ENCODE peak calls at places on chromosomes 5 and 9, in six cellular contexts. One of them, this sample, is unnamed.

GRCh38 chr9:137461663-137462395 is 2.7 kb upstream of the NSMF start:
- DNase-seq in fibroblast of lung: peak; percentile 37
- DNase-seq in transverse colon: peak; percentile 76
- DNase-seq in left ventricle myocardium inferior: no peak
- DNase-seq in body of pancreas: peak; percentile 38
- DNase-seq in sigmoid colon: peak; percentile 73
- DNase-seq in this sample: peak; percentile 23

GRCh38 chr9:83622814-83623633 is at the start of gene IDNK:
- DNase-seq in transverse colon: peak; percentile 79
- DNase-seq in left ventricle myocardium inferior: peak; percentile 73
- DNase-seq in body of pancreas: peak; percentile 63
- DNase-seq in fibroblast of lung: peak; percentile 51
- DNase-seq in sigmoid colon: peak; percentile 78
- DNase-seq in this sample: peak; percentile 74

GRCh38 chr9:8799231-8800014 is 999.8 kb upstream of the DMAC1 start:
- DNase-seq in sigmoid colon: no peak
- DNase-seq in body of pancreas: no peak
- DNase-seq in left ventricle myocardium inferior: no peak
- DNase-seq in fibroblast of lung: no peak
- DNase-seq in transverse colon: no peak
- DNase-seq in this sample: no peak

GRCh38 chr5:147143215-147143614 is 91.6 kb upstream of the STK32A start:
- DNase-seq in left ventricle myocardium inferior: no peak
- DNase-seq in body of pancreas: no peak
- DNase-seq in transverse colon: no peak
- DNase-seq in sigmoid colon: no peak
- DNase-seq in fibroblast of lung: no peak
- DNase-seq in this sample: no peak

GRCh38 chr9:125932012-125932411 is 184.8 kb downstream of the PBX3 start:
- DNase-seq in body of pancreas: no peak
- DNase-seq in sigmoid colon: peak; percentile 79
- DNase-seq in left ventricle myocardium inferior: no peak
- DNase-seq in transverse colon: peak; percentile 18
- DNase-seq in fibroblast of lung: peak; percentile 97
- DNase-seq in this sample: peak; percentile 67

GRCh38 chr9:35338561-35339274 is 151.2 kb upstream of the RUSC2 start:
- DNase-seq in body of pancreas: peak; percentile 31
- DNase-seq in sigmoid colon: no peak
- DNase-seq in fibroblast of lung: no peak
- DNase-seq in left ventricle myocardium inferior: no peak
- DNase-seq in transverse colon: no peak
- DNase-seq in this sample: no peak

GRCh38 chr5:39197556-39197955 is 21.8 kb downstream of the FYB1 start:
- DNase-seq in left ventricle myocardium inferior: no peak
- DNase-seq in body of pancreas: no peak
- DNase-seq in transverse colon: no peak
- DNase-seq in fibroblast of lung: no peak
- DNase-seq in sigmoid colon: no peak
- DNase-seq in this sample: no peak

GRCh38 chr5:116785101-116785500 is 210.5 kb upstream of the SEMA6A start:
- DNase-seq in body of pancreas: no peak
- DNase-seq in sigmoid colon: no peak
- DNase-seq in left ventricle myocardium inferior: no peak
- DNase-seq in fibroblast of lung: peak; percentile 34
- DNase-seq in transverse colon: no peak
- DNase-seq in this sample: no peak

GRCh38 chr5:134556994-134557393 is 31.5 kb downstream of the JADE2 start:
- DNase-seq in fibroblast of lung: no peak
- DNase-seq in body of pancreas: no peak
- DNase-seq in sigmoid colon: no peak
- DNase-seq in transverse colon: no peak
- DNase-seq in left ventricle myocardium inferior: no peak
- DNase-seq in this sample: no peak

GRCh38 chr5:57221049-57221568 is 47.2 kb downstream of the GPBP1 start:
- DNase-seq in left ventricle myocardium inferior: no peak
- DNase-seq in fibroblast of lung: peak; percentile 75
- DNase-seq in sigmoid colon: no peak
- DNase-seq in transverse colon: no peak
- DNase-seq in body of pancreas: no peak
- DNase-seq in this sample: no peak

GRCh38 chr9:89319015-89319905 is 960 bp downstream of the SECISBP2 start:
- DNase-seq in left ventricle myocardium inferior: no peak
- DNase-seq in body of pancreas: no peak
- DNase-seq in transverse colon: no peak
- DNase-seq in fibroblast of lung: no peak
- DNase-seq in sigmoid colon: no peak
- DNase-seq in this sample: no peak

GRCh38 chr5:33370135-33370472 is 70.7 kb upstream of the TARS1 start:
- DNase-seq in transverse colon: no peak
- DNase-seq in left ventricle myocardium inferior: no peak
- DNase-seq in sigmoid colon: peak; percentile 71
- DNase-seq in fibroblast of lung: peak; percentile 96
- DNase-seq in body of pancreas: no peak
- DNase-seq in this sample: no peak

GRCh38 chr9:15553528-15553898 is 670 bp downstream of the CCDC171 start:
- DNase-seq in transverse colon: no peak
- DNase-seq in body of pancreas: no peak
- DNase-seq in sigmoid colon: no peak
- DNase-seq in fibroblast of lung: no peak
- DNase-seq in left ventricle myocardium inferior: no peak
- DNase-seq in this sample: no peak

GRCh38 chr5:132677191-132677590 is 3.4 kb downstream of the IL4 start:
- DNase-seq in transverse colon: peak; percentile 26
- DNase-seq in left ventricle myocardium inferior: no peak
- DNase-seq in fibroblast of lung: peak; percentile 82
- DNase-seq in sigmoid colon: no peak
- DNase-seq in body of pancreas: peak; percentile 57
- DNase-seq in this sample: peak; percentile 45

GRCh38 chr5:172568308-172568923 is 72.6 kb upstream of the NEURL1B start:
- DNase-seq in transverse colon: peak; percentile 67
- DNase-seq in sigmoid colon: no peak
- DNase-seq in left ventricle myocardium inferior: peak; percentile 2
- DNase-seq in body of pancreas: no peak
- DNase-seq in fibroblast of lung: no peak
- DNase-seq in this sample: no peak

GRCh38 chr9:130661461-130662098 is 2.8 kb upstream of the PRDM12 start:
- DNase-seq in left ventricle myocardium inferior: no peak
- DNase-seq in sigmoid colon: no peak
- DNase-seq in fibroblast of lung: no peak
- DNase-seq in body of pancreas: no peak
- DNase-seq in transverse colon: no peak
- DNase-seq in this sample: no peak

GRCh38 chr5:116044073-116044472 is 11.8 kb downstream of the ARL14EPL start:
- DNase-seq in body of pancreas: no peak
- DNase-seq in sigmoid colon: no peak
- DNase-seq in left ventricle myocardium inferior: no peak
- DNase-seq in transverse colon: no peak
- DNase-seq in fibroblast of lung: no peak
- DNase-seq in this sample: no peak

GRCh38 chr5:178931846-178932760 is 8.9 kb upstream of the ZNF454 start:
- DNase-seq in transverse colon: no peak
- DNase-seq in body of pancreas: no peak
- DNase-seq in left ventricle myocardium inferior: no peak
- DNase-seq in fibroblast of lung: no peak
- DNase-seq in sigmoid colon: no peak
- DNase-seq in this sample: no peak

GRCh38 chr9:136310273-136311030 is 6.6 kb upstream of the CCDC187 start:
- DNase-seq in transverse colon: no peak
- DNase-seq in body of pancreas: no peak
- DNase-seq in left ventricle myocardium inferior: no peak
- DNase-seq in fibroblast of lung: no peak
- DNase-seq in sigmoid colon: no peak
- DNase-seq in this sample: peak; percentile 55

GRCh38 chr5:1330146-1330846 is 14.6 kb downstream of the CLPTM1L start:
- DNase-seq in transverse colon: peak; percentile 61
- DNase-seq in body of pancreas: peak; percentile 43
- DNase-seq in left ventricle myocardium inferior: no peak
- DNase-seq in fibroblast of lung: no peak
- DNase-seq in sigmoid colon: peak; percentile 56
- DNase-seq in this sample: no peak

GRCh38 chr5:58922392-58923171 is 339.7 kb downstream of the RAB3C start:
- DNase-seq in transverse colon: peak; percentile 72
- DNase-seq in fibroblast of lung: peak; percentile 48
- DNase-seq in sigmoid colon: peak; percentile 92
- DNase-seq in body of pancreas: peak; percentile 88
- DNase-seq in left ventricle myocardium inferior: peak; percentile 77
- DNase-seq in this sample: no peak

GRCh38 chr5:130110333-130110732 is 206.1 kb downstream of the CHSY3 start:
- DNase-seq in fibroblast of lung: no peak
- DNase-seq in left ventricle myocardium inferior: no peak
- DNase-seq in sigmoid colon: no peak
- DNase-seq in body of pancreas: no peak
- DNase-seq in transverse colon: no peak
- DNase-seq in this sample: no peak

GRCh38 chr9:78365979-78366697 is 69.2 kb downstream of the PSAT1 start:
- DNase-seq in left ventricle myocardium inferior: no peak
- DNase-seq in fibroblast of lung: peak; percentile 47
- DNase-seq in sigmoid colon: no peak
- DNase-seq in body of pancreas: no peak
- DNase-seq in transverse colon: no peak
- DNase-seq in this sample: no peak
- TF ChIP-seq CTCF in left ventricle myocardium inferior: peak; percentile 49
- TF ChIP-seq CTCF in fibroblast of lung: peak; percentile 71
- TF ChIP-seq CTCF in sigmoid colon: no peak
- TF ChIP-seq CTCF in body of pancreas: peak; percentile 45
- TF ChIP-seq CTCF in transverse colon: no peak
- TF ChIP-seq CTCF in this sample: peak; percentile 65

GRCh38 chr9:127133739-127134167 is 11.3 kb upstream of the ANGPTL2 start:
- DNase-seq in fibroblast of lung: peak; percentile 87
- DNase-seq in left ventricle myocardium inferior: peak; percentile 73
- DNase-seq in body of pancreas: no peak
- DNase-seq in transverse colon: peak; percentile 48
- DNase-seq in sigmoid colon: peak; percentile 91
- DNase-seq in this sample: no peak
- H3K4me1 ChIP-seq in fibroblast of lung: peaks cover 46% of the 10 kb centered on the region
- H3K4me1 ChIP-seq in left ventricle myocardium inferior: peaks cover 75% of the 10 kb centered on the region
- H3K4me1 ChIP-seq in body of pancreas: peaks cover 10% of the 10 kb centered on the region
- H3K4me1 ChIP-seq in transverse colon: peaks cover 12% of the 10 kb centered on the region
- H3K4me1 ChIP-seq in sigmoid colon: peaks cover 75% of the 10 kb centered on the region
- H3K4me1 ChIP-seq in this sample: peaks cover 15% of the 10 kb centered on the region

DNA sequence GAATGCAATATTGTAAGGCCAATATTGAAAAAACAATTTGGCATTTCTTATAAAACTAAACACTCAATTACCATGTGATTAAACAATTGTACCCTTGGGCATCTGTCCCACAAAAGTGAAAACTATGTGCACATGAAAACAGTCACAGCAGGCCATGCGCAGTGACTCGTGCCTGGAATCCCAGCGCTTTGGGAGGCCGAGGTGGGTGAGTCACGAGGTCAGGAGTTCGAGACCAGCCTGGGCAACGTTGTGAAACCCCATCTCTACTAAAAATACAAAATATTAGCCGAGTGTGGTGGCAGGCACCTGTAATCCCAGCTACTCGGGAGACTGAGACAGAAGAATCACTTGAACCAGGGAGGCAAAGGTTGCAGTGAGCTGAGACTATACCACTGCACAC is 343.7 kb downstream of the DMRTA1 start:
- DNase-seq in fibroblast of lung: no peak
- DNase-seq in transverse colon: no peak
- DNase-seq in sigmoid colon: no peak
- DNase-seq in left ventricle myocardium inferior: no peak
- DNase-seq in body of pancreas: no peak
- DNase-seq in this sample: no peak
- H3K4me3 ChIP-seq in fibroblast of lung: no peak overlapping the region
- H3K4me3 ChIP-seq in transverse colon: no peak overlapping the region
- H3K4me3 ChIP-seq in sigmoid colon: no peak overlapping the region
- H3K4me3 ChIP-seq in left ventricle myocardium inferior: no peak overlapping the region
- H3K4me3 ChIP-seq in body of pancreas: no peak overlapping the region
- H3K4me3 ChIP-seq in this sample: no peak overlapping the region

GRCh38 chr5:51961154-51961562 is 577.9 kb downstream of the ISL1 start:
- DNase-seq in body of pancreas: no peak
- DNase-seq in transverse colon: no peak
- DNase-seq in fibroblast of lung: no peak
- DNase-seq in sigmoid colon: no peak
- DNase-seq in left ventricle myocardium inferior: no peak
- DNase-seq in this sample: peak; percentile 36

GRCh38 chr5:51958473-51958872 is 575.2 kb downstream of the ISL1 start:
- DNase-seq in transverse colon: no peak
- DNase-seq in sigmoid colon: no peak
- DNase-seq in fibroblast of lung: no peak
- DNase-seq in body of pancreas: no peak
- DNase-seq in left ventricle myocardium inferior: no peak
- DNase-seq in this sample: no peak

GRCh38 chr5:51960617-51961115 is 577.4 kb downstream of the ISL1 start:
- DNase-seq in body of pancreas: no peak
- DNase-seq in left ventricle myocardium inferior: no peak
- DNase-seq in sigmoid colon: no peak
- DNase-seq in transverse colon: no peak
- DNase-seq in fibroblast of lung: peak; percentile 0
- DNase-seq in this sample: no peak
- TF ChIP-seq CTCF in body of pancreas: no peak
- TF ChIP-seq CTCF in left ventricle myocardium inferior: peak; percentile 21
- TF ChIP-seq CTCF in sigmoid colon: no peak
- TF ChIP-seq CTCF in transverse colon: peak; percentile 55
- TF ChIP-seq CTCF in fibroblast of lung: no peak
- TF ChIP-seq CTCF in this sample: peak; percentile 60

GRCh38 chr9:71760901-71761300 is 7.4 kb downstream of the CEMIP2 start:
- DNase-seq in sigmoid colon: no peak
- DNase-seq in body of pancreas: no peak
- DNase-seq in fibroblast of lung: no peak
- DNase-seq in transverse colon: no peak
- DNase-seq in left ventricle myocardium inferior: no peak
- DNase-seq in this sample: peak; percentile 58

GRCh38 chr9:71764438-71764837 is 3.9 kb downstream of the CEMIP2 start:
- DNase-seq in sigmoid colon: no peak
- DNase-seq in transverse colon: no peak
- DNase-seq in left ventricle myocardium inferior: no peak
- DNase-seq in body of pancreas: no peak
- DNase-seq in fibroblast of lung: no peak
- DNase-seq in this sample: no peak

GRCh38 chr9:71762900-71763653 is 5.2 kb downstream of the CEMIP2 start:
- DNase-seq in left ventricle myocardium inferior: no peak
- DNase-seq in fibroblast of lung: peak; percentile 42
- DNase-seq in sigmoid colon: no peak
- DNase-seq in body of pancreas: no peak
- DNase-seq in transverse colon: no peak
- DNase-seq in this sample: no peak

GRCh38 chr9:71763752-71764332 is 4.5 kb downstream of the CEMIP2 start:
- DNase-seq in sigmoid colon: no peak
- DNase-seq in transverse colon: no peak
- DNase-seq in body of pancreas: no peak
- DNase-seq in left ventricle myocardium inferior: no peak
- DNase-seq in fibroblast of lung: peak; percentile 34
- DNase-seq in this sample: no peak

DNA sequence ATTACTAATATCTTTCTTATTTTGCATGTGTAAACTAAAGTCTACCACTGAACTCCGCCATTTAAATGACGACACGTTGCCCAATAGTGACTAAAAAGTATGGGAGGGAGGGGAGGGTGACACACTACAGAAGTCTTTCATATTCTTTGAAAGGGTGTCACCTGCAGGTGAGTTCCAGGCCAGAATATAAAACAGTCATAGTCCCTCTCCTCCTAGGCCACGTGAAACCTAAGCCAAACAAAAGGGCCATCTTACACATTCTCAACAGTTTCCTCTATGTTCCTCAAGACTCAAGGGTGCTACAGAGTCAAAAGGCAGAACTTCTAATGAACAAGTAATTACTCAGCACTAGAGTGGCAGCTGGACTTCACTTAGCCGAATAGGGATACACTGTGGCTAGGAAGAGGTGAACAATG is 6.4 kb downstream of the CEMIP2 start:
- DNase-seq in left ventricle myocardium inferior: no peak
- DNase-seq in body of pancreas: peak; percentile 25
- DNase-seq in transverse colon: no peak
- DNase-seq in fibroblast of lung: no peak
- DNase-seq in sigmoid colon: no peak
- DNase-seq in this sample: no peak
- H3K4me1 ChIP-seq in left ventricle myocardium inferior: peaks cover 46% of the 10 kb centered on the region
- H3K4me1 ChIP-seq in body of pancreas: peaks cover 97% of the 10 kb centered on the region
- H3K4me1 ChIP-seq in transverse colon: peaks cover 94% of the 10 kb centered on the region
- H3K4me1 ChIP-seq in fibroblast of lung: peaks cover 27% of the 10 kb centered on the region
- H3K4me1 ChIP-seq in sigmoid colon: peaks cover 34% of the 10 kb centered on the region
- H3K4me1 ChIP-seq in this sample: no peaks in the 10 kb centered on the region

This sample was measured in BE2C.